ENCODE peak calls at places on chromosomes 2 and 18, in eight cellular contexts. N is heart left ventricle, E is HFF-Myc, A is breast epithelium, H is epithelial cell of esophagus, R is A549, O is colonic mucosa, W is lower lobe of right lung. Q is an unnamed sample.

GRCh38 chr2:149595069-149595963 is 7.7 kb upstream of the MMADHC start:
- DNase-seq in W (no peak), O (no peak), A (no peak), N (no peak), H (peak; percentile 56), E (no peak), R (peak; percentile 29), Q (no peak)

GRCh38 chr2:24021122-24021998 is 11.5 kb downstream of the MFSD2B start:
- DNase-seq in O (no peak), N (no peak), W (no peak), R (peak; percentile 57), A (no peak), H (peak; percentile 96), E (no peak), Q (no peak)

GRCh38 chr18:39057423-39058057 is 1491.9 kb upstream of the CELF4 start:
- DNase-seq in O (no peak), A (no peak), E (no peak), N (no peak), H (peak; percentile 76), R (no peak), W (no peak), Q (no peak)

GRCh38 chr2:28172114-28172898 is 220.4 kb upstream of the FOSL2 start:
- DNase-seq in N (no peak), O (peak; percentile 67), R (no peak), W (no peak), H (peak; percentile 98), A (no peak), E (no peak), Q (no peak)

GRCh38 chr2:8239402-8240127 is 442.3 kb upstream of the ID2 start:
- DNase-seq in W (no peak), N (no peak), E (no peak), H (no peak), O (no peak), A (no peak), R (no peak), Q (no peak)

GRCh38 chr2:61328707-61329251 is 142.1 kb downstream of the USP34 start:
- DNase-seq in W (peak; percentile 58), H (peak; percentile 20), N (no peak), R (peak; percentile 28), A (no peak), O (peak; percentile 24), E (peak; percentile 35), Q (no peak)

GRCh38 chr18:13267517-13267916 is 49.0 kb downstream of the LDLRAD4 start:
- DNase-seq in W (no peak), E (no peak), O (no peak), R (no peak), N (no peak), H (no peak), A (no peak), Q (no peak)

GRCh38 chr2:1487758-1488715 is 74.8 kb downstream of the TPO start:
- DNase-seq in W (no peak), A (no peak), E (no peak), O (no peak), N (no peak), H (no peak), R (no peak), Q (no peak)

GRCh38 chr2:232333361-232334135 is 45.0 kb upstream of the ALPP start:
- DNase-seq in A (peak; percentile 36), N (peak; percentile 16), O (no peak), E (no peak), R (peak; percentile 33), W (peak; percentile 42), H (peak; percentile 78), Q (no peak)

GRCh38 chr2:64641585-64641984 is 12.1 kb downstream of the SERTAD2 start:
- DNase-seq in R (no peak), N (no peak), A (no peak), W (no peak), O (no peak), E (no peak), H (no peak), Q (no peak)

GRCh38 chr2:204888222-204888621 is 342.9 kb downstream of the PARD3B start:
- DNase-seq in H (no peak), A (no peak), R (no peak), N (no peak), W (no peak), E (peak; percentile 22), O (no peak), Q (no peak)

GRCh38 chr2:240201861-240202260 is 61.4 kb upstream of the OTOS start:
- DNase-seq in N (no peak), A (no peak), H (no peak), R (no peak), W (no peak), E (no peak), O (no peak), Q (no peak)

GRCh38 chr2:19673213-19673791 is 228.5 kb downstream of the TTC32 start:
- DNase-seq in H (peak; percentile 47), W (no peak), R (peak; percentile 51), A (peak; percentile 35), E (no peak), O (no peak), N (no peak), Q (no peak)

GRCh38 chr2:118177318-118177717 is 89.0 kb downstream of the INSIG2 start:
- DNase-seq in E (no peak), W (no peak), H (no peak), O (no peak), A (no peak), N (no peak), R (no peak), Q (no peak)

GRCh38 chr2:118179445-118179844 is 91.2 kb downstream of the INSIG2 start:
- DNase-seq in E (no peak), N (no peak), R (no peak), A (no peak), O (no peak), W (no peak), H (no peak), Q (no peak)

GRCh38 chr2:118177932-118178331 is 89.7 kb downstream of the INSIG2 start:
- DNase-seq in R (no peak), W (no peak), N (no peak), O (no peak), E (no peak), H (peak; percentile 9), A (no peak), Q (no peak)

GRCh38 chr2:118176601-118177000 is 88.3 kb downstream of the INSIG2 start:
- DNase-seq in E (no peak), N (no peak), H (no peak), W (no peak), O (no peak), A (no peak), R (no peak), Q (no peak)
- TF ChIP-seq CTCF in E (no peak), N (no peak), H (no peak), W (no peak), O (no peak), A (no peak), R (no peak), Q (no peak)

GRCh38 chr18:36539674-36540073 is 242.2 kb downstream of the FHOD3 start:
- DNase-seq in N (no peak), W (no peak), R (no peak), H (peak; percentile 68), O (no peak), A (no peak), E (no peak), Q (no peak)

GRCh38 chr18:36546028-36546427 is 248.5 kb downstream of the FHOD3 start:
- DNase-seq in R (no peak), E (no peak), H (no peak), O (no peak), N (no peak), A (no peak), W (no peak), Q (no peak)

GRCh38 chr18:36546876-36547275 is 249.4 kb downstream of the FHOD3 start:
- DNase-seq in W (no peak), E (no peak), H (no peak), O (no peak), N (no peak), A (no peak), R (no peak), Q (no peak)

GRCh38 chr18:36547544-36547943 is 250.0 kb downstream of the FHOD3 start:
- DNase-seq in W (no peak), R (no peak), E (no peak), A (no peak), O (no peak), N (no peak), H (no peak), Q (no peak)

DNA sequence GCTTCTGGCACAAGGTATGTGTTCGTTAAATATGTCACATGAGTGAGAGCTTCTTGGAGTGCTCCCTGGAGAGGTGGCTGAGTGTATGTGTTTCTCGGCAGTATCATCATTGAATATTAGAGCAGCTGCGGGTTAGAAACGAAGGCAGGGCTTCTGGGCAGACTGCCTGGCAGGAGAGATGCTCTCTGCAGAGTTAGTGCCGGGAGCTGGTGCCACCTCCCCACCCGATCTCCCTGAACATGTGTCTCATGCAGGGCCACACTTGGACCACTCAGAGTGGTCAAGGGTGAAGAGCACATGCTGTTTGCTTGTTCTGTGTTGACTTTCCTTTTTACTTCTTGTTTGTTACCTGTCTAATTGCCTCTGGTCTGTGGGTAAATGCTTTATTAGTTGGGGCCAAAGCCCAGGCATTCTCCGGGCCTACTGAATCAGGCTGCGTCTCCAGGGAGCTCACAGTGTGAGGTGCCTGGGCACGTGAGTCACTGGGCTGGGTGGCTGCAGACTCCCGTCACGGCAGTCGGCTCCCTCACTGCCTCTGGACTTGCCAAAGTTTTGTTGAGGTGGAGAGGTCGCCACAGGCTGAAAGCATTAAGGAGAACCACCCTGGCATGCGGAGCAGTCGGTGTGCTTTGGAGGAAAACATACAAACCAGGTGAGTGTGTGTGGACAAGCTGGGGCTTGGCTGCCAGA is 246.7 kb downstream of the FHOD3 start:
- DNase-seq in O (no peak), A (peak; percentile 69), H (peak; percentile 91), W (no peak), N (no peak), E (no peak), R (no peak), Q (no peak)
- H3K4me3 ChIP-seq in O (no peak overlapping the region), A (no peak overlapping the region), H (no peak overlapping the region), W (no peak overlapping the region), N (no peak overlapping the region), E (no peak overlapping the region), R (no peak overlapping the region), Q (no peak overlapping the region)

GRCh38 chr2:199440118-199440517 is 17.6 kb downstream of the SATB2 start:
- DNase-seq in W (no peak), A (no peak), H (no peak), E (no peak), R (no peak), N (no peak), O (no peak), Q (no peak)
- TF ChIP-seq CTCF in W (no peak), A (no peak), H (no peak), E (no peak), R (no peak), N (no peak), O (no peak), Q (no peak)

GRCh38 chr2:96929245-96929925 is 57.0 kb downstream of the FAM178B start:
- DNase-seq in R (no peak), E (no peak), N (no peak), A (no peak), W (peak; percentile 33), H (no peak), O (no peak), Q (no peak)

GRCh38 chr2:96926791-96927190 is 56.9 kb upstream of the SEMA4C start:
- DNase-seq in A (no peak), O (no peak), N (no peak), H (no peak), W (no peak), E (no peak), R (no peak), Q (no peak)

GRCh38 chr2:96926236-96926635 is 56.4 kb upstream of the SEMA4C start:
- DNase-seq in E (no peak), A (no peak), N (no peak), H (no peak), R (no peak), W (peak; percentile 11), O (no peak), Q (no peak)

GRCh38 chr2:96927420-96928171 is 57.7 kb upstream of the SEMA4C start:
- DNase-seq in R (no peak), O (no peak), A (peak; percentile 96), E (no peak), N (peak; percentile 55), H (peak; percentile 98), W (peak; percentile 65), Q (no peak)

GRCh38 chr2:96928277-96928781 is 58.1 kb downstream of the FAM178B start:
- DNase-seq in O (no peak), H (peak; percentile 58), R (no peak), E (no peak), W (no peak), N (no peak), A (peak; percentile 63), Q (no peak)
- H3K4me3 ChIP-seq in O (no peak overlapping the region), H (no peak overlapping the region), R (no peak overlapping the region), E (no peak overlapping the region), W (peak overlapping the region; percentile 6), N (no peak overlapping the region), A (peak overlapping the region; percentile 35), Q (no peak overlapping the region)